ENCODE peak calls at places on chromosomes 1 and 21, in eight cellular contexts. One of them, this sample, is unnamed.

GRCh38 chr1:84960371-84960770 is 36.5 kb downstream of the MCOLN2 start:
- DNase-seq in RWPE1: no peak
- DNase-seq in GM23248: peak; percentile 66
- DNase-seq in heart left ventricle: no peak
- DNase-seq in SK-N-SH: no peak
- DNase-seq in cardiac muscle cell: peak; percentile 39
- DNase-seq in effector memory CD4-positive, alpha-beta T cell: no peak
- DNase-seq in spleen: no peak
- DNase-seq in this sample: no peak

GRCh38 chr1:57423135-57424131 is at the start of gene DAB1:
- DNase-seq in GM23248: peak; percentile 43
- DNase-seq in SK-N-SH: peak; percentile 83
- DNase-seq in effector memory CD4-positive, alpha-beta T cell: no peak
- DNase-seq in heart left ventricle: peak; percentile 34
- DNase-seq in RWPE1: no peak
- DNase-seq in cardiac muscle cell: peak; percentile 75
- DNase-seq in spleen: peak; percentile 63
- DNase-seq in this sample: no peak

GRCh38 chr1:29162476-29163138 is 19.1 kb downstream of the SRSF4 start:
- DNase-seq in cardiac muscle cell: no peak
- DNase-seq in heart left ventricle: peak; percentile 54
- DNase-seq in RWPE1: no peak
- DNase-seq in spleen: no peak
- DNase-seq in GM23248: peak; percentile 32
- DNase-seq in SK-N-SH: no peak
- DNase-seq in effector memory CD4-positive, alpha-beta T cell: no peak
- DNase-seq in this sample: no peak

GRCh38 chr1:99784809-99785255 is 18.4 kb upstream of the FRRS1 start:
- DNase-seq in heart left ventricle: no peak
- DNase-seq in SK-N-SH: no peak
- DNase-seq in cardiac muscle cell: no peak
- DNase-seq in RWPE1: no peak
- DNase-seq in spleen: no peak
- DNase-seq in GM23248: no peak
- DNase-seq in effector memory CD4-positive, alpha-beta T cell: no peak
- DNase-seq in this sample: no peak

GRCh38 chr1:47436979-47437517 is 796 bp upstream of the FOXD2 start:
- DNase-seq in RWPE1: peak; percentile 57
- DNase-seq in heart left ventricle: no peak
- DNase-seq in cardiac muscle cell: peak; percentile 41
- DNase-seq in SK-N-SH: peak; percentile 51
- DNase-seq in spleen: no peak
- DNase-seq in GM23248: peak; percentile 65
- DNase-seq in effector memory CD4-positive, alpha-beta T cell: no peak
- DNase-seq in this sample: no peak

GRCh38 chr1:28950006-28950405 is 35.6 kb downstream of the EPB41 start:
- DNase-seq in effector memory CD4-positive, alpha-beta T cell: no peak
- DNase-seq in spleen: no peak
- DNase-seq in heart left ventricle: no peak
- DNase-seq in SK-N-SH: no peak
- DNase-seq in GM23248: no peak
- DNase-seq in RWPE1: no peak
- DNase-seq in cardiac muscle cell: no peak
- DNase-seq in this sample: no peak

GRCh38 chr1:34358636-34359035 is 181.9 kb downstream of the C1orf94 start:
- DNase-seq in effector memory CD4-positive, alpha-beta T cell: no peak
- DNase-seq in RWPE1: no peak
- DNase-seq in GM23248: no peak
- DNase-seq in SK-N-SH: no peak
- DNase-seq in spleen: no peak
- DNase-seq in cardiac muscle cell: no peak
- DNase-seq in heart left ventricle: no peak
- DNase-seq in this sample: no peak

GRCh38 chr1:109083923-109084322 is 6.6 kb upstream of the TMEM167B start:
- DNase-seq in GM23248: no peak
- DNase-seq in heart left ventricle: no peak
- DNase-seq in SK-N-SH: no peak
- DNase-seq in cardiac muscle cell: no peak
- DNase-seq in effector memory CD4-positive, alpha-beta T cell: no peak
- DNase-seq in RWPE1: no peak
- DNase-seq in spleen: no peak
- DNase-seq in this sample: no peak

GRCh38 chr21:32463889-32464300 is 51.4 kb downstream of the EVA1C start:
- DNase-seq in spleen: no peak
- DNase-seq in heart left ventricle: no peak
- DNase-seq in effector memory CD4-positive, alpha-beta T cell: no peak
- DNase-seq in cardiac muscle cell: no peak
- DNase-seq in SK-N-SH: no peak
- DNase-seq in RWPE1: peak; percentile 40
- DNase-seq in GM23248: peak; percentile 59
- DNase-seq in this sample: no peak

GRCh38 chr1:178011101-178011828 is 41.4 kb upstream of the SEC16B start:
- DNase-seq in cardiac muscle cell: no peak
- DNase-seq in GM23248: peak; percentile 65
- DNase-seq in heart left ventricle: peak; percentile 38
- DNase-seq in RWPE1: peak; percentile 93
- DNase-seq in spleen: no peak
- DNase-seq in effector memory CD4-positive, alpha-beta T cell: no peak
- DNase-seq in SK-N-SH: no peak
- DNase-seq in this sample: peak; percentile 64

GRCh38 chr21:42847051-42847707 is 32.2 kb downstream of the WDR4 start:
- DNase-seq in SK-N-SH: peak; percentile 10
- DNase-seq in cardiac muscle cell: no peak
- DNase-seq in spleen: peak; percentile 52
- DNase-seq in heart left ventricle: no peak
- DNase-seq in RWPE1: no peak
- DNase-seq in GM23248: no peak
- DNase-seq in effector memory CD4-positive, alpha-beta T cell: no peak
- DNase-seq in this sample: no peak

GRCh38 chr1:1539310-1540014 is 962 bp downstream of the TMEM240 start:
- DNase-seq in cardiac muscle cell: peak; percentile 79
- DNase-seq in spleen: no peak
- DNase-seq in heart left ventricle: no peak
- DNase-seq in SK-N-SH: peak; percentile 87
- DNase-seq in GM23248: peak; percentile 76
- DNase-seq in effector memory CD4-positive, alpha-beta T cell: no peak
- DNase-seq in RWPE1: no peak
- DNase-seq in this sample: no peak

GRCh38 chr1:70840260-70840953 is 207.2 kb downstream of the PTGER3 start:
- DNase-seq in SK-N-SH: no peak
- DNase-seq in GM23248: peak; percentile 49
- DNase-seq in effector memory CD4-positive, alpha-beta T cell: no peak
- DNase-seq in RWPE1: no peak
- DNase-seq in spleen: no peak
- DNase-seq in heart left ventricle: no peak
- DNase-seq in cardiac muscle cell: peak; percentile 2
- DNase-seq in this sample: no peak

GRCh38 chr1:27007909-27008582 is 4.6 kb downstream of the TENT5B start:
- DNase-seq in RWPE1: no peak
- DNase-seq in GM23248: peak; percentile 58
- DNase-seq in effector memory CD4-positive, alpha-beta T cell: no peak
- DNase-seq in SK-N-SH: no peak
- DNase-seq in spleen: no peak
- DNase-seq in cardiac muscle cell: no peak
- DNase-seq in heart left ventricle: no peak
- DNase-seq in this sample: no peak

GRCh38 chr1:27011976-27012563 is 580 bp downstream of the TENT5B start:
- DNase-seq in SK-N-SH: no peak
- DNase-seq in GM23248: no peak
- DNase-seq in heart left ventricle: no peak
- DNase-seq in cardiac muscle cell: no peak
- DNase-seq in RWPE1: no peak
- DNase-seq in effector memory CD4-positive, alpha-beta T cell: no peak
- DNase-seq in spleen: no peak
- DNase-seq in this sample: no peak

GRCh38 chr1:27011058-27011764 is 1.4 kb downstream of the TENT5B start:
- DNase-seq in cardiac muscle cell: peak; percentile 48
- DNase-seq in GM23248: peak; percentile 90
- DNase-seq in heart left ventricle: peak; percentile 56
- DNase-seq in SK-N-SH: no peak
- DNase-seq in RWPE1: peak; percentile 98
- DNase-seq in effector memory CD4-positive, alpha-beta T cell: no peak
- DNase-seq in spleen: no peak
- DNase-seq in this sample: no peak

GRCh38 chr1:27009601-27010197 is 3.0 kb downstream of the TENT5B start:
- DNase-seq in cardiac muscle cell: no peak
- DNase-seq in RWPE1: no peak
- DNase-seq in GM23248: peak; percentile 42
- DNase-seq in SK-N-SH: no peak
- DNase-seq in heart left ventricle: peak; percentile 83
- DNase-seq in spleen: no peak
- DNase-seq in effector memory CD4-positive, alpha-beta T cell: no peak
- DNase-seq in this sample: peak; percentile 95

DNA sequence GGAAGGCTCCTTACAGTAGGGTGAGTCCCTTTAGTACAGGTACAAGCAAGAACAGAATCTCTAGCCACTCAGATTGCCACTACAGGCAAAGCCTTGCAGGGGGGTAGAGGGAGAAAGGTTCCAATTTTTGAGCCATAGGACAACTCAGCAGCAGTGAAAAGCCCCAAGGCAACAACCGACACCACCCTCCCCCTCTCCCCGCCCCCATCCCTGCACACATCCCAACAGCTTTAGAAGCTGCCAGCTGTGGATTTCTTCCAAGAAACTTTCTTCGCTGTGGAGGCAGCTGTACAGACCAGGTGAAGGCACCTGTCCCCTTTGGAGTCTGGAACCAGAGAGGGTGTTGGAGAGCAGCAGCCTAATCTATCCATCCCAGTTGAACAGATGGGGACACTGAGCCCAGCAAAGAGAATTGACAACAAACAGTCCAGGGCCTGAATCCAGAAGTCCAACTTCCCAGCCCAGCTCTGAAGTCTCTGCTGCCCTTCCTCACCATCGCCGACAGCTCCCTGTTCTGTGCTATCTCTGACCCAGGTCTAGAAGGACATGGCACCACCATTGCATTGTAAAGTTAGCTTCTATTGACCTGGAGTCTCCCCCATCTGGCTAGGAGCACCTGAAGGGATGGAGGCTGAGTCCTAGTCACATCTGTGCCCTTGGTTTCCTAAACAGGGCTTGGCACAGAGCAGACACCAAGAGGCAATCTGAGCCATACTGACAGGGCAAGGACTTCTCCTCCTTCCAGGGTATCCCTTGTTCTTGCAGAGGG is 2.2 kb downstream of the TENT5B start:
- DNase-seq in RWPE1: no peak
- DNase-seq in effector memory CD4-positive, alpha-beta T cell: no peak
- DNase-seq in spleen: no peak
- DNase-seq in heart left ventricle: no peak
- DNase-seq in SK-N-SH: no peak
- DNase-seq in GM23248: no peak
- DNase-seq in cardiac muscle cell: no peak
- DNase-seq in this sample: no peak
- H3K27ac ChIP-seq in RWPE1: peak overlapping the region; percentile 99
- H3K27ac ChIP-seq in effector memory CD4-positive, alpha-beta T cell: no peak overlapping the region
- H3K27ac ChIP-seq in spleen: no peak overlapping the region
- H3K27ac ChIP-seq in heart left ventricle: peak overlapping the region; percentile 90
- H3K27ac ChIP-seq in SK-N-SH: peak overlapping the region; percentile 45
- H3K27ac ChIP-seq in GM23248: no peak overlapping the region
- H3K27ac ChIP-seq in cardiac muscle cell: peak overlapping the region; percentile 5
- H3K27ac ChIP-seq in this sample: peak overlapping the region; percentile 92

DNA sequence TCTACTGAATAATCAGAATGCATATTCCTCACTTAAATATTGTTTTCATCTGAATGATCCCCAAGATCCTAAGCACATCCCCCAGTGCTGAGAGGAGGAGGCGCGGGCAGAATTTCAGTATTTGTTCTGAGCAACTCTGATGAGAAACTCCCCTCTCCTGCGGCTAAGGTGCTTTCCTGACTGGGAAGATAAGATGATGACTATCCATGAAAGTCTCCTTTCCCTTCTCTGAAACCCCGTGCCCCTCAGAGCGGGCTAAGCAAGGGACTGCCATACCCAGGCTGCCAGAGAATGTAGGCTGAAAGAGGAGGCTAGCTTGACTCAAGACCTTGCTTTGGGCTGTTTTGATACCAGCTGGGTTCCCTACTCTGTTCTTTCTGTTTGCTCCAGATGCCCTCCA is 39.7 kb upstream of the IPO9 start:
- DNase-seq in RWPE1: no peak
- DNase-seq in heart left ventricle: no peak
- DNase-seq in effector memory CD4-positive, alpha-beta T cell: no peak
- DNase-seq in GM23248: no peak
- DNase-seq in SK-N-SH: no peak
- DNase-seq in cardiac muscle cell: no peak
- DNase-seq in spleen: no peak
- DNase-seq in this sample: no peak
- H3K27ac ChIP-seq in RWPE1: peak overlapping the region; percentile 49
- H3K27ac ChIP-seq in heart left ventricle: peak overlapping the region; percentile 80
- H3K27ac ChIP-seq in effector memory CD4-positive, alpha-beta T cell: no peak overlapping the region
- H3K27ac ChIP-seq in GM23248: peak overlapping the region; percentile 87
- H3K27ac ChIP-seq in SK-N-SH: peak overlapping the region; percentile 99
- H3K27ac ChIP-seq in cardiac muscle cell: peak overlapping the region; percentile 86
- H3K27ac ChIP-seq in spleen: no peak overlapping the region
- H3K27ac ChIP-seq in this sample: no peak overlapping the region

GRCh38 chr1:239725371-239725770 is 339.0 kb downstream of the CHRM3 start:
- DNase-seq in heart left ventricle: no peak
- DNase-seq in GM23248: no peak
- DNase-seq in SK-N-SH: no peak
- DNase-seq in RWPE1: no peak
- DNase-seq in cardiac muscle cell: no peak
- DNase-seq in effector memory CD4-positive, alpha-beta T cell: no peak
- DNase-seq in spleen: no peak
- DNase-seq in this sample: no peak
- H3K27ac ChIP-seq in heart left ventricle: no peak overlapping the region
- H3K27ac ChIP-seq in GM23248: no peak overlapping the region
- H3K27ac ChIP-seq in SK-N-SH: no peak overlapping the region
- H3K27ac ChIP-seq in RWPE1: no peak overlapping the region
- H3K27ac ChIP-seq in cardiac muscle cell: no peak overlapping the region
- H3K27ac ChIP-seq in effector memory CD4-positive, alpha-beta T cell: no peak overlapping the region
- H3K27ac ChIP-seq in spleen: no peak overlapping the region
- H3K27ac ChIP-seq in this sample: no peak overlapping the region

GRCh38 chr1:65077369-65077768 is 70.6 kb upstream of the AK4 start:
- DNase-seq in heart left ventricle: no peak
- DNase-seq in RWPE1: no peak
- DNase-seq in SK-N-SH: no peak
- DNase-seq in cardiac muscle cell: no peak
- DNase-seq in GM23248: no peak
- DNase-seq in spleen: no peak
- DNase-seq in effector memory CD4-positive, alpha-beta T cell: no peak
- DNase-seq in this sample: no peak

GRCh38 chr1:65079941-65080340 is 68.1 kb upstream of the AK4 start:
- DNase-seq in spleen: no peak
- DNase-seq in RWPE1: no peak
- DNase-seq in effector memory CD4-positive, alpha-beta T cell: no peak
- DNase-seq in SK-N-SH: no peak
- DNase-seq in cardiac muscle cell: no peak
- DNase-seq in heart left ventricle: no peak
- DNase-seq in GM23248: peak; percentile 74
- DNase-seq in this sample: peak; percentile 67

GRCh38 chr1:65083263-65083896 is 64.6 kb upstream of the AK4 start:
- DNase-seq in cardiac muscle cell: no peak
- DNase-seq in RWPE1: no peak
- DNase-seq in GM23248: peak; percentile 50
- DNase-seq in heart left ventricle: no peak
- DNase-seq in SK-N-SH: no peak
- DNase-seq in spleen: no peak
- DNase-seq in effector memory CD4-positive, alpha-beta T cell: no peak
- DNase-seq in this sample: no peak

GRCh38 chr1:65084068-65084467 is 63.9 kb upstream of the AK4 start:
- DNase-seq in RWPE1: no peak
- DNase-seq in SK-N-SH: no peak
- DNase-seq in heart left ventricle: no peak
- DNase-seq in spleen: no peak
- DNase-seq in GM23248: no peak
- DNase-seq in effector memory CD4-positive, alpha-beta T cell: no peak
- DNase-seq in cardiac muscle cell: no peak
- DNase-seq in this sample: no peak

GRCh38 chr1:65082346-65083040 is 65.5 kb upstream of the AK4 start:
- DNase-seq in spleen: no peak
- DNase-seq in SK-N-SH: no peak
- DNase-seq in GM23248: no peak
- DNase-seq in RWPE1: no peak
- DNase-seq in effector memory CD4-positive, alpha-beta T cell: no peak
- DNase-seq in heart left ventricle: no peak
- DNase-seq in cardiac muscle cell: no peak
- DNase-seq in this sample: no peak
- H3K27ac ChIP-seq in spleen: no peak overlapping the region
- H3K27ac ChIP-seq in SK-N-SH: no peak overlapping the region
- H3K27ac ChIP-seq in GM23248: no peak overlapping the region
- H3K27ac ChIP-seq in RWPE1: no peak overlapping the region
- H3K27ac ChIP-seq in effector memory CD4-positive, alpha-beta T cell: no peak overlapping the region
- H3K27ac ChIP-seq in heart left ventricle: no peak overlapping the region
- H3K27ac ChIP-seq in cardiac muscle cell: no peak overlapping the region
- H3K27ac ChIP-seq in this sample: no peak overlapping the region